ENCODE peak calls at places on chromosomes 13 and 19, in ten cellular contexts. M is EH, Y is renal cortical epithelial cell, X is hippocampal formation, G is SW 1271, I is Kasumi-1, F is nephron progenitor cell, E is T-cell, A is heart left ventricle, K is myocyte. O is an unnamed sample.

GRCh38 chr19:48471836-48472235 is 2.7 kb downstream of the CYTH2 start:
- DNase-seq in A (no peak), X (no peak), E (no peak), K (no peak), I (no peak), F (no peak), Y (no peak), G (no peak), M (no peak), O (no peak)

GRCh38 chr13:51336746-51337145 is 2.7 kb upstream of the SERPINE3 start:
- DNase-seq in G (no peak), Y (no peak), K (no peak), A (no peak), X (no peak), E (no peak), I (no peak), F (no peak), M (no peak), O (no peak)

GRCh38 chr13:42137856-42138537 is 89.5 kb downstream of the DGKH start:
- DNase-seq in E (no peak), Y (peak; percentile 52), X (no peak), F (no peak), K (peak; percentile 13), I (no peak), A (no peak), G (no peak), M (peak; percentile 36), O (no peak)

GRCh38 chr13:52780092-52780491 is 40.5 kb upstream of the CNMD start:
- DNase-seq in K (peak; percentile 80), X (no peak), F (no peak), E (no peak), M (no peak), G (no peak), Y (no peak), I (no peak), A (no peak), O (no peak)

GRCh38 chr19:18425515-18426415 is 6.6 kb downstream of the SSBP4 start:
- DNase-seq in F (no peak), Y (no peak), K (peak; percentile 77), I (peak; percentile 58), A (no peak), G (no peak), X (peak; percentile 42), M (peak; percentile 78), E (no peak), O (no peak)

GRCh38 chr19:50328257-50329145 is 676 bp downstream of the KCNC3 start:
- DNase-seq in I (no peak), F (peak; percentile 53), G (no peak), A (no peak), Y (no peak), K (no peak), M (no peak), E (peak; percentile 22), X (no peak), O (peak; percentile 57)

GRCh38 chr19:7170983-7171382 is 101.5 kb downstream of the ZNF557 start:
- DNase-seq in K (no peak), X (no peak), I (no peak), Y (no peak), G (no peak), A (no peak), E (no peak), F (no peak), M (no peak), O (no peak)

GRCh38 chr13:59547950-59548349 is 615.8 kb downstream of the DIAPH3 start:
- DNase-seq in X (no peak), Y (no peak), I (no peak), M (no peak), A (no peak), G (no peak), K (no peak), F (no peak), E (no peak), O (no peak)

GRCh38 chr13:32600891-32601290 is 14.6 kb downstream of the PDS5B start:
- DNase-seq in K (no peak), F (no peak), A (no peak), G (no peak), X (no peak), M (no peak), I (peak; percentile 36), E (no peak), Y (no peak), O (no peak)

GRCh38 chr19:51788936-51789795 is 5.8 kb upstream of the FPR3 start:
- DNase-seq in F (no peak), I (no peak), X (no peak), G (no peak), K (no peak), Y (no peak), M (peak; percentile 44), E (no peak), A (peak; percentile 51), O (no peak)

GRCh38 chr13:45966715-45967114 is 85.8 kb downstream of the ZC3H13 start:
- DNase-seq in E (no peak), G (no peak), K (no peak), X (no peak), M (no peak), F (no peak), Y (no peak), A (no peak), I (no peak), O (no peak)

O was measured in caudate nucleus.